ENCODE peak calls at places on chromosomes 6 and 20, in eight cellular contexts. W, I, Q, Z, T, B, C and R are unnamed samples.

GRCh38 chr6:150304421-150304820 is 64.4 kb upstream of the IYD start:
- DNase-seq in Q (no peak), C (no peak), T (no peak), Z (no peak), B (no peak), I (no peak), W (no peak), R (no peak)

GRCh38 chr20:44407402-44408184 is 52.1 kb downstream of the HNF4A start:
- DNase-seq in B (peak), T (peak), Z (peak), C (no peak), W (no peak), Q (peak), I (no peak), R (peak)

GRCh38 chr20:57773059-57773815 is 63.4 kb upstream of the PMEPA1 start:
- DNase-seq in T (no peak), Q (no peak), W (no peak), C (no peak), B (no peak), Z (no peak), I (no peak), R (no peak)

GRCh38 chr6:158461954-158462353 is 97.9 kb upstream of the TMEM181 start:
- DNase-seq in Q (no peak), Z (no peak), T (no peak), B (no peak), W (no peak), C (no peak), I (no peak), R (no peak)

GRCh38 chr20:49665796-49666195 is 47.9 kb downstream of the B4GALT5 start:
- DNase-seq in T (no peak), Q (no peak), Z (no peak), W (no peak), B (no peak), C (no peak), I (no peak), R (no peak)

GRCh38 chr6:168616807-168617756 is 176.1 kb downstream of the SMOC2 start:
- DNase-seq in B (no peak), Q (no peak), T (no peak), Z (no peak), C (no peak), I (no peak), W (no peak), R (no peak)

GRCh38 chr6:170497845-170498281 is 55.2 kb downstream of the PSMB1 start:
- DNase-seq in I (no peak), B (no peak), T (peak), C (no peak), W (no peak), Z (no peak), Q (no peak), R (no peak)

GRCh38 chr6:111417181-111417585 is 65.8 kb downstream of the REV3L start:
- DNase-seq in T (no peak), B (peak), Q (no peak), W (no peak), C (no peak), I (no peak), Z (no peak), R (no peak)

GRCh38 chr20:21202284-21202683 is 76.4 kb downstream of the KIZ start:
- DNase-seq in Q (peak), C (no peak), B (peak), Z (no peak), W (no peak), T (peak), I (no peak), R (peak)

GRCh38 chr20:14332796-14333345 is 4.5 kb downstream of the FLRT3 start:
- DNase-seq in Q (no peak), B (no peak), T (no peak), I (no peak), C (no peak), Z (no peak), W (no peak), R (no peak)

GRCh38 chr6:107657755-107658461 is 166.2 kb downstream of the SCML4 start:
- DNase-seq in Q (no peak), T (peak), W (peak), Z (peak), C (peak), I (no peak), B (no peak), R (no peak)

GRCh38 chr6:11323666-11324452 is 91.4 kb upstream of the NEDD9 start:
- DNase-seq in Q (no peak), Z (no peak), B (no peak), T (no peak), C (no peak), I (no peak), W (no peak), R (no peak)

GRCh38 chr20:38970302-38970701 is 8.2 kb downstream of the DHX35 start:
- DNase-seq in T (peak), C (no peak), B (peak), Z (no peak), W (no peak), I (peak), Q (no peak), R (no peak)

GRCh38 chr6:41335296-41335695 is at the start of gene NCR2:
- DNase-seq in W (no peak), Q (no peak), B (no peak), I (no peak), T (no peak), Z (no peak), C (no peak), R (no peak)

GRCh38 chr20:61954276-61955021 is 111.2 kb downstream of the TAF4 start:
- DNase-seq in Z (no peak), I (no peak), Q (no peak), T (no peak), C (no peak), B (no peak), W (no peak), R (no peak)

GRCh38 chr6:132411296-132411695 is 10.0 kb upstream of the MOXD1 start:
- DNase-seq in W (no peak), I (no peak), T (no peak), B (no peak), Q (no peak), C (no peak), Z (no peak), R (no peak)

GRCh38 chr20:16257813-16258430 is 315.3 kb downstream of the KIF16B start:
- DNase-seq in Z (no peak), T (no peak), I (no peak), B (no peak), C (no peak), Q (no peak), W (no peak), R (no peak)

GRCh38 chr20:56431451-56431850 is 19.4 kb downstream of the CASS4 start:
- DNase-seq in T (no peak), B (no peak), Q (no peak), W (no peak), Z (no peak), C (no peak), I (no peak), R (no peak)

GRCh38 chr6:84645000-84645399 is 119.4 kb downstream of the TBX18 start:
- DNase-seq in Q (peak), I (peak), T (no peak), C (no peak), B (peak), Z (peak), W (no peak), R (no peak)

GRCh38 chr20:35226126-35226774 is at the start of gene MMP24:
- DNase-seq in T (no peak), C (no peak), I (no peak), Q (no peak), B (no peak), W (no peak), Z (no peak), R (no peak)

GRCh38 chr20:50788868-50789125 is 6.1 kb upstream of the BCAS4 start:
- DNase-seq in W (no peak), Q (no peak), B (no peak), Z (no peak), T (no peak), C (no peak), I (no peak), R (no peak)

GRCh38 chr20:15918631-15919030 is 654.6 kb downstream of the KIF16B start:
- DNase-seq in W (no peak), C (no peak), B (no peak), Q (no peak), T (no peak), I (no peak), Z (no peak), R (no peak)

GRCh38 chr20:17680836-17681740 is 954 bp downstream of the RRBP1 start:
- DNase-seq in I (no peak), Z (no peak), W (peak), Q (peak), C (peak), T (peak), B (peak), R (no peak)

GRCh38 chr6:110366241-110366640 is 8.1 kb upstream of the METTL24 start:
- DNase-seq in W (no peak), T (no peak), Q (no peak), I (no peak), C (no peak), Z (no peak), B (no peak), R (no peak)

GRCh38 chr6:149560736-149561135 is 5.4 kb upstream of the GINM1 start:
- DNase-seq in C (no peak), W (no peak), T (no peak), B (no peak), I (no peak), Z (no peak), Q (peak), R (peak)

GRCh38 chr6:161630674-161631073 is 356.8 kb upstream of the AGPAT4 start:
- DNase-seq in I (no peak), Z (no peak), C (no peak), W (no peak), T (no peak), Q (no peak), B (peak), R (no peak)

GRCh38 chr6:115914098-115914497 is 146.6 kb downstream of the FRK start:
- DNase-seq in Z (no peak), Q (no peak), B (no peak), W (no peak), C (no peak), T (no peak), I (no peak), R (no peak)

GRCh38 chr6:159892053-159892452 is 1.3 kb downstream of the MAS1 start:
- DNase-seq in T (no peak), Z (no peak), I (no peak), C (no peak), W (no peak), B (no peak), Q (no peak), R (no peak)

GRCh38 chr20:63365601-63366509 is 4.7 kb upstream of the CHRNA4 start:
- DNase-seq in B (no peak), T (no peak), W (no peak), I (no peak), Q (no peak), C (no peak), Z (no peak), R (no peak)

GRCh38 chr20:46767127-46767761 is 57.8 kb downstream of the SLC2A10 start:
- DNase-seq in C (peak), W (no peak), I (no peak), Z (no peak), Q (peak), T (peak), B (peak), R (peak)

GRCh38 chr20:5135363-5136012 is 8.7 kb downstream of the CDS2 start:
- DNase-seq in I (no peak), Z (no peak), B (no peak), T (no peak), Q (no peak), W (no peak), C (no peak), R (no peak)

GRCh38 chr6:8157839-8158238 is 55.5 kb upstream of the EEF1E1 start:
- DNase-seq in W (no peak), B (no peak), I (no peak), Z (no peak), Q (peak), T (no peak), C (no peak), R (no peak)

GRCh38 chr20:62706857-62707256 is 1.8 kb upstream of the NTSR1 start:
- DNase-seq in B (no peak), Z (no peak), T (no peak), W (no peak), Q (no peak), C (no peak), I (no peak), R (no peak)

GRCh38 chr6:103800131-103800670 is 1059.5 kb downstream of the HACE1 start:
- DNase-seq in C (no peak), T (no peak), B (no peak), W (no peak), Q (no peak), Z (no peak), I (no peak), R (no peak)